ENCODE peak calls at places on chromosomes 3 and 15, in six cellular contexts. A, S, O, M, Q and Y are unnamed samples.

GRCh38 chr15:61112231-61112630 is 116.9 kb downstream of the RORA start:
- DNase-seq in M (no peak), A (no peak), Q (no peak), S (no peak), O (no peak), Y (no peak)

GRCh38 chr3:49872801-49873281 is 3.1 kb upstream of the CAMKV start:
- DNase-seq in M (no peak), Q (no peak), A (no peak), O (no peak), S (peak), Y (no peak)

GRCh38 chr3:192207239-192207638 is 520.1 kb downstream of the FGF12 start:
- DNase-seq in Q (no peak), M (no peak), O (no peak), A (no peak), S (no peak), Y (peak)

GRCh38 chr3:12004741-12005513 is 739 bp downstream of the SYN2 start:
- DNase-seq in S (no peak), O (no peak), A (no peak), M (no peak), Q (no peak), Y (no peak)

GRCh38 chr3:69855436-69856162 is 116.3 kb downstream of the MITF start:
- DNase-seq in A (no peak), M (peak), Q (peak), S (no peak), O (no peak), Y (peak)

GRCh38 chr15:80916056-80916455 is 73.6 kb downstream of the MESD start:
- DNase-seq in S (no peak), O (no peak), A (no peak), Q (no peak), M (no peak), Y (no peak)

GRCh38 chr3:32285910-32286309 is 47.4 kb downstream of the CMTM8 start:
- DNase-seq in S (no peak), O (no peak), A (no peak), Q (no peak), M (no peak), Y (no peak)

GRCh38 chr15:41948499-41948898 is 23.9 kb downstream of the EHD4 start:
- DNase-seq in M (no peak), Q (no peak), S (no peak), O (no peak), A (no peak), Y (no peak)

GRCh38 chr15:71294636-71295241 is 179.5 kb downstream of the THSD4 start:
- DNase-seq in Q (peak), O (no peak), A (no peak), S (no peak), M (peak), Y (peak)

GRCh38 chr3:100710355-100711198 is 1.3 kb downstream of the TFG start:
- DNase-seq in Q (peak), M (peak), O (peak), A (no peak), S (peak), Y (peak)

GRCh38 chr3:55521086-55522060 is 34.3 kb upstream of the WNT5A start:
- DNase-seq in O (no peak), Q (no peak), A (no peak), M (peak), S (no peak), Y (no peak)

GRCh38 chr3:189981668-189982067 is 139.0 kb downstream of the P3H2 start:
- DNase-seq in O (no peak), M (peak), Q (peak), S (no peak), A (no peak), Y (peak)

GRCh38 chr3:150421799-150422548 is 13.9 kb downstream of the TSC22D2 start:
- DNase-seq in A (no peak), M (no peak), S (no peak), O (no peak), Q (peak), Y (no peak)

GRCh38 chr3:11558002-11558401 is 85.7 kb downstream of the VGLL4 start:
- DNase-seq in Q (peak), S (no peak), A (no peak), O (no peak), M (peak), Y (peak)